ENCODE peak calls at places on chromosomes 6 and 20, in four cellular contexts. One of them, this sample, is unnamed.
A peak's percentile ranks its signal among the peaks of the same experiment; 100 is the strongest.

GRCh38 chr6:132300323-132300949 is 100.8 kb downstream of the MOXD1 start:
- DNase-seq in heart right ventricle: peak; percentile 22
- DNase-seq in cardiac muscle cell: peak; percentile 78
- DNase-seq in GM06990: no peak
- DNase-seq in this sample: no peak

GRCh38 chr6:169997930-169998218 is 246.5 kb downstream of the ERMARD start:
- DNase-seq in heart right ventricle: no peak
- DNase-seq in GM06990: no peak
- DNase-seq in cardiac muscle cell: no peak
- DNase-seq in this sample: no peak

GRCh38 chr6:161088676-161089328 is 97.2 kb downstream of the MAP3K4 start:
- DNase-seq in GM06990: no peak
- DNase-seq in cardiac muscle cell: peak; percentile 51
- DNase-seq in heart right ventricle: no peak
- DNase-seq in this sample: no peak

GRCh38 chr20:36460648-36461599 is 80.4 kb upstream of the MYL9 start:
- DNase-seq in GM06990: peak; percentile 94
- DNase-seq in heart right ventricle: peak; percentile 92
- DNase-seq in cardiac muscle cell: peak; percentile 96
- DNase-seq in this sample: peak; percentile 94

GRCh38 chr6:35370124-35370741 is 27.9 kb downstream of the PPARD start:
- DNase-seq in cardiac muscle cell: no peak
- DNase-seq in GM06990: peak; percentile 40
- DNase-seq in heart right ventricle: peak; percentile 80
- DNase-seq in this sample: peak; percentile 81

GRCh38 chr20:39985276-39985675 is 703.8 kb downstream of the MAFB start:
- DNase-seq in GM06990: no peak
- DNase-seq in cardiac muscle cell: no peak
- DNase-seq in heart right ventricle: no peak
- DNase-seq in this sample: no peak

GRCh38 chr6:155448823-155449789 is 6.5 kb downstream of the NOX3 start:
- DNase-seq in cardiac muscle cell: no peak
- DNase-seq in heart right ventricle: no peak
- DNase-seq in GM06990: no peak
- DNase-seq in this sample: no peak

GRCh38 chr6:167893416-167893815 is 66.7 kb downstream of the AFDN start:
- DNase-seq in heart right ventricle: no peak
- DNase-seq in cardiac muscle cell: no peak
- DNase-seq in GM06990: no peak
- DNase-seq in this sample: no peak

GRCh38 chr6:50990750-50991446 is 172.2 kb downstream of the TFAP2B start:
- DNase-seq in heart right ventricle: no peak
- DNase-seq in cardiac muscle cell: no peak
- DNase-seq in GM06990: no peak
- DNase-seq in this sample: no peak

GRCh38 chr6:112717401-112717800 is 370.3 kb downstream of the RFPL4B start:
- DNase-seq in heart right ventricle: no peak
- DNase-seq in GM06990: no peak
- DNase-seq in cardiac muscle cell: no peak
- DNase-seq in this sample: no peak

GRCh38 chr6:104483225-104483834 is 376.4 kb downstream of the HACE1 start:
- DNase-seq in GM06990: no peak
- DNase-seq in heart right ventricle: no peak
- DNase-seq in cardiac muscle cell: peak; percentile 18
- DNase-seq in this sample: no peak

GRCh38 chr6:135906542-135906941 is 55.0 kb downstream of the PDE7B start:
- DNase-seq in cardiac muscle cell: no peak
- DNase-seq in GM06990: no peak
- DNase-seq in heart right ventricle: no peak
- DNase-seq in this sample: no peak

GRCh38 chr6:30884521-30885480 is 482 bp downstream of the DDR1 start:
- DNase-seq in heart right ventricle: no peak
- DNase-seq in GM06990: peak; percentile 41
- DNase-seq in cardiac muscle cell: peak; percentile 75
- DNase-seq in this sample: peak; percentile 46

GRCh38 chr6:50087231-50087954 is 37.7 kb upstream of the DEFB112 start:
- DNase-seq in GM06990: no peak
- DNase-seq in heart right ventricle: no peak
- DNase-seq in cardiac muscle cell: no peak
- DNase-seq in this sample: no peak

GRCh38 chr20:53157443-53158408 is 185.6 kb downstream of the TSHZ2 start:
- DNase-seq in GM06990: peak; percentile 59
- DNase-seq in heart right ventricle: peak; percentile 13
- DNase-seq in cardiac muscle cell: no peak
- DNase-seq in this sample: peak; percentile 53

GRCh38 chr6:158828807-158829206 is 9.6 kb upstream of the EZR start:
- DNase-seq in heart right ventricle: no peak
- DNase-seq in cardiac muscle cell: no peak
- DNase-seq in GM06990: no peak
- DNase-seq in this sample: no peak

GRCh38 chr6:55918639-55919038 is 43.2 kb upstream of the BMP5 start:
- DNase-seq in cardiac muscle cell: no peak
- DNase-seq in heart right ventricle: no peak
- DNase-seq in GM06990: no peak
- DNase-seq in this sample: no peak

GRCh38 chr6:506508-506907 is 115.0 kb downstream of the IRF4 start:
- DNase-seq in heart right ventricle: no peak
- DNase-seq in GM06990: no peak
- DNase-seq in cardiac muscle cell: no peak
- DNase-seq in this sample: no peak

DNA sequence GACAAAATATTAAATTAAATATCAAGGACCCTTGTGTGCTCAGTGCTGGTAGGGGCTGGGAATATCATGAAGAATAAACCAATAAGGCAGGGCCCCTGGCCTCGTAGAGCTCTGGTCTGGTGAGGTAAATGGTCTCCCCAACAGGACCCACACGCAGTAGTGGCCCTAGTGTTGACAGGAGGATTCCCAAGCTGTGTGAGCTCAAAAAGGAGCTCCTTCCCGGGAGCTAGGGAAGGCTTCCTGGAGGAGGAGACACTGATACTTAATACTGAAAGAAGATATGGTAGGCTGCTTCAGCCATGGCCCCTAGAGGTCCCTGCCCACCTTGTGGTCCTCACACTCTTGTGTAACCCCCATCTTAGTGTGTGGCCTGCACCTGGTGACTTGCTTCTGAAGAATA is 209.1 kb downstream of the NFATC2 start:
- DNase-seq in GM06990: no peak
- DNase-seq in heart right ventricle: no peak
- DNase-seq in cardiac muscle cell: no peak
- DNase-seq in this sample: no peak
- H3K27me3 ChIP-seq in GM06990: no peaks in the 10 kb centered on the region
- H3K27me3 ChIP-seq in heart right ventricle: peaks cover 12% of the 10 kb centered on the region
- H3K27me3 ChIP-seq in cardiac muscle cell: no peaks in the 10 kb centered on the region
- H3K27me3 ChIP-seq in this sample: no peaks in the 10 kb centered on the region

DNA sequence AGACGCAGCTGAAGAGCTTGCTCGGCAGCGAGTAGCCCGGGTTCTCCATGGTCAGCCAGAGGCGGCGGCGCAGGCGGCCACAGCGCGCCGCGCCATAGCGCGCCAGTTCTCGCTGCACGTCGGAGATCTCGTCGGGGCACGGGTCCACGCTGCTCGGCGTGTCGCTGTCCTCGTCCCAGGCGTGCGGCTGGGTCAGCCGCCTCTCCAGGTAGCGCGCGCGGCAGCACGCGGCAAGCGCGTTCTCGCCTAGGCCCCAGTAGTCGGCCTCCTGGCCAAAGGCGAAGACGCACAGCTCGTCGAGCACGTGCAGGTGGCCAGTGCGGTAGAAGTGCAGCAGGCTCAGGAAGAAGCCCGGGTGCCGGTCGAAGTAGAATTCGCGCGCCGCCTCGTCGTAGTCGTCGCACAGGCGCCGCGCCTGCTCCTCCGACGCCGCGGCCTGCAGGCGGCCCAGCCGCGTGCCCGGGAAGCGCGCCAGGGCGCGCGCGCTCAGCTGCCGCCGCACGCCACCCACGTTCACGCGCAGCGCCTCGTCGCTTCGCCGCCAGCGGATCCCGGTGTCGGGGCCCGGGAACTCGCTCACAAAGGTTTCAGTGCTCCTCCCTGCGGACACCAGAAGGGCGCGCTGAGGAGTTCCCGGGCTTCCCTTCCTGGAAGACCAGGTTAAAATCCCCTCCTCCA is 2.7 kb downstream of the KCNS1 start:
- DNase-seq in GM06990: peak; percentile 19
- DNase-seq in heart right ventricle: no peak
- DNase-seq in cardiac muscle cell: peak; percentile 26
- DNase-seq in this sample: no peak
- H3K4me3 ChIP-seq in GM06990: no peak overlapping the region
- H3K4me3 ChIP-seq in heart right ventricle: peak overlapping the region; percentile 29
- H3K4me3 ChIP-seq in cardiac muscle cell: no peak overlapping the region
- H3K4me3 ChIP-seq in this sample: peak overlapping the region; percentile 2

GRCh38 chr20:57275813-57276212 is 9.4 kb upstream of the BMP7 start:
- DNase-seq in GM06990: no peak
- DNase-seq in heart right ventricle: no peak
- DNase-seq in cardiac muscle cell: no peak
- DNase-seq in this sample: no peak
- H3K27me3 ChIP-seq in GM06990: no peaks in the 10 kb centered on the region
- H3K27me3 ChIP-seq in heart right ventricle: peaks cover 56% of the 10 kb centered on the region
- H3K27me3 ChIP-seq in cardiac muscle cell: no peaks in the 10 kb centered on the region
- H3K27me3 ChIP-seq in this sample: no peaks in the 10 kb centered on the region

DNA sequence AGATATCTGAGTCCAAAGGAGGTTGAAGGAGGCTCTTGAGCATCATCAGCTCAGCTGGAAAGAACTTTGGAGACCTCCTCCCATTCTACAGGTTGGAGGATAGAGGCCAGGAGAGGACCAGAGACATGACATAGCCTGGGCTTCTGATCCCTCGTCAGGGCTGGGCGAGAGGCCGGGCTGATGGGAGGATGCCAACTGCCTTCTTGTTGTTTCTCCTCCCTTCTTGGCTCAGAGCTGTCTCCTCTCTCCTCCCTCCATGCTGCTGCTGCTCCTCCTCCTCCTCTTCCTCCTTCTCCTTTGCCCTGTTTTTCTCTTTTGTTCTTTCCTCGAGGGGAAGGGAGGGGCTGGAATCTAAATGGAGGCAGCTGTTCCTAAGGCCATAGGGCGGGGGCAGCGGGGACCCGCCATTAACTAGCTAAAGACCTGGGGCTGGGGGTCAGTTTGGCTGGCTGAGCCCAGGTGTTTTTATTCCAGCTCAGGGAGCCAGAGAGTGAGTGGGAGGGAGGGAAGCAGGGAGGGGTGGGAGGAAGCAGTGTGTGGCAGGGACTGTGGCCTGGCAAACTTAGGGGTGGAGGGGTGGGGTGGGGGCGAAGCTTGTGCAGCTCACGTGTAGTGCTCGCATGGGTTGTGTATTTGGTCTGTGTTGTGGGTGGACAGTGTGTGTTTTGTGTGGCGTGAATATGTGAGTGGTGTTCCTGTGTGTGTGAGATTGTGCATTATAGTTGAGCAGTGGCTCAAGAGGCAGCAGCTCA is 84.8 kb downstream of the CD40 start:
- DNase-seq in heart right ventricle: no peak
- DNase-seq in GM06990: no peak
- DNase-seq in cardiac muscle cell: no peak
- DNase-seq in this sample: peak; percentile 85
- H3K4me3 ChIP-seq in heart right ventricle: no peak overlapping the region
- H3K4me3 ChIP-seq in GM06990: no peak overlapping the region
- H3K4me3 ChIP-seq in cardiac muscle cell: no peak overlapping the region
- H3K4me3 ChIP-seq in this sample: no peak overlapping the region

DNA sequence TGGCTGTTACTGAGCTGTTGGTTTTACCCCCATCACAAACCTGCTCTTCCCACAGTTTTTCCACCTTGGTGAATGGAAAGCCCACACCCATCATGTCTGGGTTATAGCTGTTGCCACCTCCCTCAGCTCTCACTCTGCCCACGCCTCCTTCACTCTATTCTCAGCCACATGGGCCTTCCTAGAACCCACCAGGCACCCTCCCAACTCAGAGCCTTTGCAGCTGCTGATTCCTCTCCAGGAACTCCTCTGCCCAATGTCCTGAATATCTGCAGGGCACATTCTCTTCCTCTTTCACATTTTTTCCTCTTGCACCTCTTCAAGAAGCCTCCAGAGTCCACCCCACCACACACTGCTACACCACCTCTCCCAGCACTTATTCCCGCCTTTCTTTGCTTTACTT is 177.4 kb downstream of the TBXT start:
- DNase-seq in cardiac muscle cell: no peak
- DNase-seq in heart right ventricle: no peak
- DNase-seq in GM06990: no peak
- DNase-seq in this sample: no peak
- H3K27me3 ChIP-seq in cardiac muscle cell: peaks cover 99% of the 10 kb centered on the region
- H3K27me3 ChIP-seq in heart right ventricle: peaks cover 32% of the 10 kb centered on the region
- H3K27me3 ChIP-seq in GM06990: no peaks in the 10 kb centered on the region
- H3K27me3 ChIP-seq in this sample: no peaks in the 10 kb centered on the region

This sample was measured in right cardiac atrium.